ENCODE peak calls at places on chromosomes 6 and 20, in four cellular contexts. G is renal cortical epithelial cell, W is NCI-H748 treated with DMSO at 0.1 percent for 48 hours, Y is HT-29. X is an unnamed sample.

GRCh38 chr6:127069659-127070279 is 48.7 kb upstream of the RSPO3 start:
- DNase-seq in G (peak), W (peak), Y (peak), X (peak)

GRCh38 chr20:9919271-9920014 is 80.6 kb upstream of the PAK5 start:
- DNase-seq in G (no peak), W (no peak), Y (no peak), X (no peak)

GRCh38 chr20:36331182-36331581 is 25.0 kb downstream of the DLGAP4 start:
- DNase-seq in G (no peak), W (no peak), Y (no peak), X (no peak)

GRCh38 chr20:62320581-62321354 is 18.0 kb downstream of the ADRM1 start:
- DNase-seq in G (no peak), W (no peak), Y (peak), X (no peak)

GRCh38 chr6:82337688-82338257 is 25.8 kb upstream of the TPBG start:
- DNase-seq in G (peak), W (no peak), Y (peak), X (no peak)

GRCh38 chr6:170444811-170445211 is 108.3 kb downstream of the PSMB1 start:
- DNase-seq in G (no peak), W (no peak), Y (no peak), X (no peak)

GRCh38 chr6:143539723-143540122 is 28.2 kb upstream of the FUCA2 start:
- DNase-seq in G (no peak), W (no peak), Y (no peak), X (no peak)

GRCh38 chr6:33812669-33813068 is 8.9 kb upstream of the MLN start:
- DNase-seq in G (peak), W (no peak), Y (peak), X (no peak)

GRCh38 chr20:32153771-32154170 is 44.3 kb downstream of the TM9SF4 start:
- DNase-seq in G (no peak), W (no peak), Y (no peak), X (no peak)

GRCh38 chr6:57162008-57162407 is 10.1 kb upstream of the BAG2 start:
- DNase-seq in G (no peak), W (no peak), Y (no peak), X (no peak)

GRCh38 chr20:19867074-19867473 is 109.0 kb downstream of the RIN2 start:
- DNase-seq in G (no peak), W (no peak), Y (no peak), X (no peak)

GRCh38 chr6:89071036-89071435 is 9.5 kb upstream of the PNRC1 start:
- DNase-seq in G (no peak), W (no peak), Y (no peak), X (no peak)

GRCh38 chr20:46400828-46401477 is 5.5 kb downstream of the ELMO2 start:
- DNase-seq in G (no peak), W (no peak), Y (no peak), X (peak)

GRCh38 chr6:30074331-30075093 is 1.1 kb downstream of the RNF39 start:
- DNase-seq in G (no peak), W (no peak), Y (peak), X (no peak)

GRCh38 chr20:34364013-34364382 is 925 bp downstream of the ITCH start:
- DNase-seq in G (no peak), W (no peak), Y (peak), X (no peak)

GRCh38 chr20:21693322-21693721 is 12.1 kb upstream of the PAX1 start:
- DNase-seq in G (no peak), W (peak), Y (peak), X (no peak)

GRCh38 chr6:30260036-30260504 is 46.9 kb upstream of the TRIM26 start:
- DNase-seq in G (no peak), W (no peak), Y (no peak), X (no peak)

GRCh38 chr20:10619427-10619826 is 54.4 kb downstream of the JAG1 start:
- DNase-seq in G (peak), W (peak), Y (no peak), X (no peak)

GRCh38 chr6:151916680-151917164 is 109.2 kb downstream of the ESR1 start:
- DNase-seq in G (no peak), W (no peak), Y (no peak), X (no peak)

GRCh38 chr6:33279971-33280511 is 3.1 kb downstream of the B3GALT4 start:
- DNase-seq in G (peak), W (no peak), Y (peak), X (no peak)

GRCh38 chr6:79512014-79512413 is 25.2 kb downstream of the LCA5 start:
- DNase-seq in G (no peak), W (no peak), Y (no peak), X (no peak)

GRCh38 chr6:68701159-68701558 is 66.1 kb downstream of the ADGRB3 start:
- DNase-seq in G (no peak), W (no peak), Y (no peak), X (no peak)

GRCh38 chr6:111478749-111479148 is 4.3 kb downstream of the REV3L start:
- DNase-seq in G (peak), W (peak), Y (peak), X (no peak)

GRCh38 chr6:15839969-15840541 is 177.2 kb upstream of the DTNBP1 start:
- DNase-seq in G (no peak), W (no peak), Y (no peak), X (no peak)

GRCh38 chr6:43142101-43142500 is 29.0 kb upstream of the SRF start:
- DNase-seq in G (no peak), W (no peak), Y (no peak), X (no peak)

GRCh38 chr6:157990321-157991066 is 8.8 kb downstream of the SYNJ2 start:
- DNase-seq in G (no peak), W (no peak), Y (no peak), X (no peak)

GRCh38 chr20:36506253-36506652 is 35.1 kb upstream of the MYL9 start:
- DNase-seq in G (no peak), W (no peak), Y (peak), X (no peak)

GRCh38 chr6:116561377-116562018 is 7.9 kb downstream of the CALHM4 start:
- DNase-seq in G (peak), W (peak), Y (peak), X (peak)

GRCh38 chr6:80363501-80363900 is 257.0 kb downstream of the BCKDHB start:
- DNase-seq in G (no peak), W (no peak), Y (no peak), X (no peak)

GRCh38 chr6:25351485-25351884 is 72.3 kb downstream of the CARMIL1 start:
- DNase-seq in G (no peak), W (no peak), Y (no peak), X (no peak)

GRCh38 chr20:1451092-1451491 is 15.6 kb downstream of the NSFL1C start:
- DNase-seq in G (no peak), W (no peak), Y (no peak), X (no peak)

GRCh38 chr6:35096129-35096852 is 44.8 kb downstream of the TCP11 start:
- DNase-seq in G (peak), W (peak), Y (peak), X (peak)

GRCh38 chr6:38528196-38528965 is 111.3 kb downstream of the BTBD9 start:
- DNase-seq in G (peak), W (no peak), Y (no peak), X (no peak)

GRCh38 chr6:2534406-2535139 is 216.1 kb downstream of the MYLK4 start:
- DNase-seq in G (no peak), W (no peak), Y (no peak), X (peak)

GRCh38 chr6:143260857-143261256 is 189.6 kb downstream of the ADAT2 start:
- DNase-seq in G (peak), W (no peak), Y (no peak), X (no peak)

X was measured in fibroblast of the conjunctiva.